ENCODE peak calls at places on chromosomes 5 and 9, in four cellular contexts. Z is heart right ventricle, C is cardiac muscle cell, A is IMR-90. U is an unnamed sample.

GRCh38 chr5:109718632-109719031 is 28.9 kb downstream of the MAN2A1 start:
- DNase-seq in Z (no peak), C (no peak), A (peak; percentile 14), U (no peak)

GRCh38 chr5:123549256-123549904 is 37.4 kb downstream of the CSNK1G3 start:
- DNase-seq in Z (no peak), C (no peak), A (no peak), U (peak; percentile 29)

GRCh38 chr5:171745602-171746001 is 40.0 kb upstream of the SMIM23 start:
- DNase-seq in Z (no peak), C (no peak), A (no peak), U (no peak)

GRCh38 chr9:137353223-137354152 is 51.4 kb upstream of the NRARP start:
- DNase-seq in Z (peak; percentile 47), C (no peak), A (no peak), U (no peak)

GRCh38 chr5:28574616-28575015 is 1536.2 kb upstream of the CDH9 start:
- DNase-seq in Z (no peak), C (no peak), A (no peak), U (no peak)

GRCh38 chr5:151221574-151221973 is 2.3 kb downstream of the CCDC69 start:
- DNase-seq in Z (no peak), C (no peak), A (peak; percentile 55), U (no peak)

GRCh38 chr9:20463823-20464222 is 158.5 kb downstream of the MLLT3 start:
- DNase-seq in Z (no peak), C (no peak), A (no peak), U (no peak)

GRCh38 chr5:179226696-179227095 is 118.6 kb downstream of the ADAMTS2 start:
- DNase-seq in Z (no peak), C (no peak), A (no peak), U (no peak)

GRCh38 chr5:74187757-74188156 is 452.8 kb downstream of the ENC1 start:
- DNase-seq in Z (no peak), C (no peak), A (no peak), U (no peak)

GRCh38 chr9:93825348-93826115 is 129.6 kb downstream of the BARX1 start:
- DNase-seq in Z (no peak), C (no peak), A (no peak), U (no peak)

GRCh38 chr9:37309136-37309535 is 113.4 kb upstream of the GRHPR start:
- DNase-seq in Z (no peak), C (peak; percentile 6), A (peak; percentile 37), U (no peak)

GRCh38 chr5:35415305-35415704 is 185.0 kb upstream of the PRLR start:
- DNase-seq in Z (no peak), C (no peak), A (no peak), U (no peak)

GRCh38 chr9:97978706-97979105 is 4.4 kb upstream of the ANP32B start:
- DNase-seq in Z (no peak), C (no peak), A (no peak), U (no peak)

GRCh38 chr5:91110709-91111108 is 272.4 kb downstream of the ARRDC3 start:
- DNase-seq in Z (no peak), C (no peak), A (peak; percentile 35), U (no peak)

GRCh38 chr5:173328896-173329369 is 719 bp upstream of the STC2 start:
- DNase-seq in Z (no peak), C (peak; percentile 63), A (peak; percentile 80), U (no peak)

GRCh38 chr9:78601957-78602565 is 305.1 kb downstream of the PSAT1 start:
- DNase-seq in Z (peak; percentile 5), C (peak; percentile 63), A (peak; percentile 66), U (no peak)

GRCh38 chr9:8346291-8346690 is 546.7 kb upstream of the DMAC1 start:
- DNase-seq in Z (no peak), C (peak; percentile 68), A (peak; percentile 2), U (no peak)

GRCh38 chr5:127590154-127590722 is 58.6 kb upstream of the CTXN3 start:
- DNase-seq in Z (no peak), C (no peak), A (no peak), U (no peak)

GRCh38 chr5:90483206-90483605 is 8.5 kb downstream of the POLR3G start:
- DNase-seq in Z (no peak), C (peak; percentile 49), A (no peak), U (no peak)

GRCh38 chr5:88298425-88298824 is 29.8 kb upstream of the TMEM161B start:
- DNase-seq in Z (no peak), C (peak; percentile 7), A (peak; percentile 82), U (no peak)

GRCh38 chr5:86968311-86968753 is 299.4 kb upstream of the RASA1 start:
- DNase-seq in Z (peak; percentile 26), C (peak; percentile 88), A (peak; percentile 65), U (no peak)

GRCh38 chr5:180977852-180978251 is 10.8 kb upstream of the BTNL3 start:
- DNase-seq in Z (no peak), C (no peak), A (no peak), U (no peak)

GRCh38 chr9:37037137-37037743 is 3.2 kb upstream of the PAX5 start:
- DNase-seq in Z (no peak), C (no peak), A (no peak), U (no peak)

GRCh38 chr5:58773744-58774441 is 191.0 kb downstream of the RAB3C start:
- DNase-seq in Z (peak; percentile 14), C (peak; percentile 29), A (no peak), U (no peak)

GRCh38 chr9:97688654-97689053 is 8.5 kb downstream of the XPA start:
- DNase-seq in Z (no peak), C (no peak), A (no peak), U (no peak)

GRCh38 chr9:136016882-136017812 is 56.0 kb upstream of the UBAC1 start:
- DNase-seq in Z (no peak), C (no peak), A (no peak), U (no peak)

GRCh38 chr5:106780355-106780754 is 890.4 kb downstream of the EFNA5 start:
- DNase-seq in Z (no peak), C (no peak), A (no peak), U (no peak)

GRCh38 chr5:131384616-131385214 is 120.9 kb downstream of the CDC42SE2 start:
- DNase-seq in Z (no peak), C (no peak), A (no peak), U (no peak)

GRCh38 chr5:150317048-150318003 is 14.6 kb upstream of the ARSI start:
- DNase-seq in Z (no peak), C (peak; percentile 85), A (peak; percentile 95), U (no peak)

GRCh38 chr9:129840024-129840423 is 4.8 kb downstream of the USP20 start:
- DNase-seq in Z (no peak), C (no peak), A (no peak), U (no peak)

GRCh38 chr9:136051568-136052432 is 43.3 kb downstream of the NACC2 start:
- DNase-seq in Z (peak; percentile 35), C (peak; percentile 94), A (peak; percentile 94), U (no peak)

GRCh38 chr5:149517461-149518122 is 33.6 kb downstream of the CSNK1A1 start:
- DNase-seq in Z (no peak), C (peak; percentile 29), A (peak; percentile 23), U (no peak)

GRCh38 chr9:77729177-77729576 is 81.1 kb upstream of the GNA14 start:
- DNase-seq in Z (no peak), C (no peak), A (no peak), U (no peak)

GRCh38 chr5:135345945-135346731 is 52.9 kb downstream of the MACROH2A1 start:
- DNase-seq in Z (no peak), C (no peak), A (no peak), U (no peak)
- H3K27ac ChIP-seq in Z (no peak overlapping the region), C (no peak overlapping the region), A (no peak overlapping the region), U (no peak overlapping the region)

GRCh38 chr9:95575796-95576195 is 59.0 kb upstream of the PTCH1 start:
- DNase-seq in Z (no peak), C (no peak), A (no peak), U (no peak)

GRCh38 chr9:95573463-95573862 is 56.7 kb upstream of the PTCH1 start:
- DNase-seq in Z (no peak), C (no peak), A (no peak), U (no peak)

GRCh38 chr9:95574866-95575553 is 58.2 kb upstream of the PTCH1 start:
- DNase-seq in Z (no peak), C (no peak), A (no peak), U (no peak)

GRCh38 chr9:95572370-95573151 is 55.8 kb upstream of the PTCH1 start:
- DNase-seq in Z (peak; percentile 10), C (peak; percentile 75), A (no peak), U (no peak)

DNA sequence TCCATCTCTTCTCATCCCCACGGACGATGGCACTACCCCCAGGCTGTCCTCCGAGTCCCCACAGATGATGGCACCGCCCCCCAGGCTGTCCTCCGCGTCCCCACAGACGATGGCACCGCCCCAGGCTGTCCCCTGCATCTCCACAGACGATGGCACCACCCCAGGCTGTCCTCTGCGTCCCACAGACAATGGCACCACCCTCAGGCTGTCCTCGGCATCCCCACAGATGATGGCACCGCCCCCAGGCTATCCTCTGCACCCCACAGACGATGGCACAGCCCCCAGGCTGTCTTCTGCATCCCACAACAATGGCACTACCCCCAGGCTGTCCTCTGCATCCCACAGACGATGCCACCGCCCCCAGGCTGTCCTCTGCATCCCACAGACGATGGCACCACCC is 57.4 kb upstream of the PTCH1 start:
- DNase-seq in Z (no peak), C (no peak), A (no peak), U (peak; percentile 3)
- TF ChIP-seq CTCF in Z (no peak), C (no peak), A (no peak), U (no peak)

DNA sequence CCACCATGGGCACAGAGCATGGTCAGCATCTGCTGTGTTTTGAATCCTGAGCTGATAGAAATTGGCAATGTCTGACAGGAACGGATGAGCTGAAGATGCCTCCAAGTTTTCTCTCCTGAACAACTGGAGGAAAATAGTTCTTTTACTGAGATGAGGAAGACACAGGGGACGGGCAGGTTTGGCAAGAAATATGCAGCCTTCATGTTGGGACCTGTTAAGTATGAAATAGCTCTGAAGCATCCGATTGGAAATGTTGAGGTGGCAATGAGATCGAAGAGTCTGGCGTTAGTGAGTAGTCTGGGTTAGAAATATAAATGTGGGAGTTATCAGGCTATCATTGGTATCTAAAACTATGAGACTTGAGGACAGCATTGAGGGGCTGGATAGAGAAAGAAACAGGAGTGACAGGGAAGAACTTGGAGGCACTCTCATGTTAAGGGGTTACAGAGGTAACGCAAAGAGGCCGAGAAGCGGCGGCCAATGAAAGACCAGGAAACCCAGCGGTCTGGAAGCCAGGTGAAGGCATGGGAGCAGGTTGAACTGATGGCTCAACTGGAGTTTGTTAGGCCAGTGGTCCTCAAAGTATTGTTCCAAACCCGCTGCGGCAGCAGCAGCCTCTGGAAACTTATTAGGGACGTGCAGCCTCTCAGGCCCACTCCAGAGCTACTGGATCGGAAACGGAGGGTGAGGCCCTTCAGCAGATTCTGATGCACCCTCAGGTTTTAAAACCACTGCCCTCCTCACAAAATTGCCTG is 1.0 kb upstream of the MAMDC2 start:
- DNase-seq in Z (no peak), C (no peak), A (no peak), U (no peak)
- H3K27ac ChIP-seq in Z (peak overlapping the region; percentile 76), C (no peak overlapping the region), A (no peak overlapping the region), U (no peak overlapping the region)

DNA sequence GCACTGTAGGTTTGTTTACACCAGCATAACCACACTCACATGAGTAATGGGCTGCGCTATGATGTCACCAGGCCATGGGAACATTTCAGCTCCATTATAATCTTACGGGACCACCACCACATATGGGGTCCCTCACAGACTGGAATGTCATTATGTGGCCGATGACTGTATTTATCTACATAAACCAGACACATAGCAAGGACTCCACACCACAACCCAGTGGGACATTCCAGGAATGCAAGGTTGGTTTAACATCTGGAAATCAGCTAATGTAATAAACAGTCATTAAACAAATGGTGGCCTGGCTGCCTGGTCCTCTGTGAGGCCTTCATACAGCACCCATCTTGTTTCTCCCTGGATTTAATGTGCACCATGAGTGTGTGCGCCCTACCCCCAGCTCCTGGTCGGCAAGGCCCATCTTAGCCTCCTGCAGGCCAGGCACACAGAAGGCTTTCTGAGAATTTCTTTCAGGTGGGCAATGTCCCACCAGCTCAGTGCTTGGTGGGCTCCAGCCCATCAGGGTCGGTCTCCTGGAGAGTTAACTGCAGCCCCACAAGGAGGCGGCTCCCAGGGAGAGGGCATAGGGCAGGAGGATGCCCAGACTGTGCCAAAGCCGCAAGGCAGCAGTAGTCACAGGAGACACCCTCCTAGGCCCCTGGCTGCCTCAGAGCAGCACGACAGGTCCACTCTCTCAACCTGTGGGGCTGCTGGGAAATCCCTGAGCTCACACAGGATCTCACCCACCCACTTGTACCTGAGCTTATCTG is 35.9 kb upstream of the SARDH start:
- DNase-seq in Z (no peak), C (peak; percentile 7), A (peak; percentile 91), U (no peak)
- TF ChIP-seq CTCF in Z (no peak), C (no peak), A (no peak), U (no peak)

U was measured in CD4-positive, alpha-beta T cell.